ENCODE peak calls at places on chromosomes 4 and X, in eight cellular contexts. One of them, this sample, is unnamed.

GRCh38 chr4:3871181-3871852 is 105.1 kb downstream of the ADRA2C start:
- DNase-seq in upper lobe of right lung: peak
- DNase-seq in MCF 10A: no peak
- DNase-seq in fibroblast of lung: no peak
- DNase-seq in lower leg skin: no peak
- DNase-seq in activated CD8-positive, alpha-beta T cell treated with anti-CD3 and anti-CD28 coated beads for 36 hours: peak
- DNase-seq in tibial artery: no peak
- DNase-seq in AG04450: no peak
- DNase-seq in this sample: peak

GRCh38 chr4:107258359-107258758 is 222.2 kb upstream of the DKK2 start:
- DNase-seq in MCF 10A: peak
- DNase-seq in upper lobe of right lung: no peak
- DNase-seq in AG04450: peak
- DNase-seq in fibroblast of lung: peak
- DNase-seq in activated CD8-positive, alpha-beta T cell treated with anti-CD3 and anti-CD28 coated beads for 36 hours: no peak
- DNase-seq in lower leg skin: no peak
- DNase-seq in tibial artery: no peak
- DNase-seq in this sample: no peak

GRCh38 chr4:2087170-2087569 is 28.0 kb downstream of the NAT8L start:
- DNase-seq in MCF 10A: peak
- DNase-seq in activated CD8-positive, alpha-beta T cell treated with anti-CD3 and anti-CD28 coated beads for 36 hours: no peak
- DNase-seq in tibial artery: no peak
- DNase-seq in lower leg skin: no peak
- DNase-seq in upper lobe of right lung: no peak
- DNase-seq in fibroblast of lung: no peak
- DNase-seq in AG04450: no peak
- DNase-seq in this sample: no peak

GRCh38 chrX:31497086-31497485 is 425.2 kb upstream of the FTHL17 start:
- DNase-seq in tibial artery: no peak
- DNase-seq in AG04450: no peak
- DNase-seq in upper lobe of right lung: no peak
- DNase-seq in lower leg skin: no peak
- DNase-seq in fibroblast of lung: peak
- DNase-seq in activated CD8-positive, alpha-beta T cell treated with anti-CD3 and anti-CD28 coated beads for 36 hours: no peak
- DNase-seq in MCF 10A: peak
- DNase-seq in this sample: no peak

GRCh38 chr4:108480881-108481280 is 139.5 kb upstream of the RPL34 start:
- DNase-seq in upper lobe of right lung: no peak
- DNase-seq in AG04450: no peak
- DNase-seq in tibial artery: no peak
- DNase-seq in MCF 10A: no peak
- DNase-seq in lower leg skin: no peak
- DNase-seq in activated CD8-positive, alpha-beta T cell treated with anti-CD3 and anti-CD28 coated beads for 36 hours: no peak
- DNase-seq in fibroblast of lung: no peak
- DNase-seq in this sample: no peak

GRCh38 chrX:46573896-46574336 is 351 bp downstream of the CHST7 start:
- DNase-seq in upper lobe of right lung: peak
- DNase-seq in lower leg skin: peak
- DNase-seq in fibroblast of lung: peak
- DNase-seq in MCF 10A: peak
- DNase-seq in tibial artery: peak
- DNase-seq in activated CD8-positive, alpha-beta T cell treated with anti-CD3 and anti-CD28 coated beads for 36 hours: peak
- DNase-seq in AG04450: no peak
- DNase-seq in this sample: peak

GRCh38 chrX:46601283-46601682 is 27.7 kb downstream of the CHST7 start:
- DNase-seq in fibroblast of lung: peak
- DNase-seq in lower leg skin: no peak
- DNase-seq in upper lobe of right lung: no peak
- DNase-seq in activated CD8-positive, alpha-beta T cell treated with anti-CD3 and anti-CD28 coated beads for 36 hours: no peak
- DNase-seq in AG04450: no peak
- DNase-seq in MCF 10A: no peak
- DNase-seq in tibial artery: no peak
- DNase-seq in this sample: no peak

GRCh38 chrX:154040307-154040756 is 20.6 kb upstream of the IRAK1 start:
- DNase-seq in MCF 10A: peak
- DNase-seq in AG04450: peak
- DNase-seq in fibroblast of lung: peak
- DNase-seq in tibial artery: peak
- DNase-seq in lower leg skin: no peak
- DNase-seq in activated CD8-positive, alpha-beta T cell treated with anti-CD3 and anti-CD28 coated beads for 36 hours: no peak
- DNase-seq in upper lobe of right lung: no peak
- DNase-seq in this sample: no peak

GRCh38 chr4:181971411-181971810 is 271.8 kb upstream of the TENM3 start:
- DNase-seq in activated CD8-positive, alpha-beta T cell treated with anti-CD3 and anti-CD28 coated beads for 36 hours: no peak
- DNase-seq in upper lobe of right lung: no peak
- DNase-seq in MCF 10A: no peak
- DNase-seq in lower leg skin: no peak
- DNase-seq in fibroblast of lung: no peak
- DNase-seq in AG04450: no peak
- DNase-seq in tibial artery: no peak
- DNase-seq in this sample: no peak

GRCh38 chr4:6909970-6910339 is 329 bp downstream of the TBC1D14 start:
- DNase-seq in upper lobe of right lung: peak
- DNase-seq in AG04450: no peak
- DNase-seq in fibroblast of lung: no peak
- DNase-seq in lower leg skin: no peak
- DNase-seq in tibial artery: no peak
- DNase-seq in activated CD8-positive, alpha-beta T cell treated with anti-CD3 and anti-CD28 coated beads for 36 hours: peak
- DNase-seq in MCF 10A: no peak
- DNase-seq in this sample: peak

GRCh38 chr4:23291139-23291538 is 598.4 kb downstream of the GBA3 start:
- DNase-seq in MCF 10A: no peak
- DNase-seq in upper lobe of right lung: no peak
- DNase-seq in tibial artery: no peak
- DNase-seq in activated CD8-positive, alpha-beta T cell treated with anti-CD3 and anti-CD28 coated beads for 36 hours: no peak
- DNase-seq in lower leg skin: no peak
- DNase-seq in fibroblast of lung: no peak
- DNase-seq in AG04450: no peak
- DNase-seq in this sample: no peak

GRCh38 chrX:120456973-120457372 is 12.1 kb downstream of the LAMP2 start:
- DNase-seq in tibial artery: no peak
- DNase-seq in AG04450: no peak
- DNase-seq in activated CD8-positive, alpha-beta T cell treated with anti-CD3 and anti-CD28 coated beads for 36 hours: no peak
- DNase-seq in upper lobe of right lung: no peak
- DNase-seq in MCF 10A: peak
- DNase-seq in lower leg skin: no peak
- DNase-seq in fibroblast of lung: no peak
- DNase-seq in this sample: no peak

GRCh38 chr4:14596904-14597303 is 405.4 kb upstream of the CPEB2 start:
- DNase-seq in activated CD8-positive, alpha-beta T cell treated with anti-CD3 and anti-CD28 coated beads for 36 hours: no peak
- DNase-seq in MCF 10A: peak
- DNase-seq in tibial artery: no peak
- DNase-seq in AG04450: no peak
- DNase-seq in upper lobe of right lung: no peak
- DNase-seq in fibroblast of lung: no peak
- DNase-seq in lower leg skin: no peak
- DNase-seq in this sample: no peak

GRCh38 chrX:15529165-15529564 is 28.6 kb downstream of the BMX start:
- DNase-seq in MCF 10A: no peak
- DNase-seq in tibial artery: no peak
- DNase-seq in fibroblast of lung: no peak
- DNase-seq in activated CD8-positive, alpha-beta T cell treated with anti-CD3 and anti-CD28 coated beads for 36 hours: no peak
- DNase-seq in AG04450: no peak
- DNase-seq in lower leg skin: no peak
- DNase-seq in upper lobe of right lung: no peak
- DNase-seq in this sample: no peak

GRCh38 chrX:44012484-44013096 is 39.4 kb upstream of the NDP start:
- DNase-seq in MCF 10A: peak
- DNase-seq in AG04450: no peak
- DNase-seq in fibroblast of lung: peak
- DNase-seq in activated CD8-positive, alpha-beta T cell treated with anti-CD3 and anti-CD28 coated beads for 36 hours: peak
- DNase-seq in lower leg skin: peak
- DNase-seq in tibial artery: peak
- DNase-seq in upper lobe of right lung: peak
- DNase-seq in this sample: no peak

GRCh38 chrX:132539611-132540010 is 50.8 kb upstream of the MBNL3 start:
- DNase-seq in activated CD8-positive, alpha-beta T cell treated with anti-CD3 and anti-CD28 coated beads for 36 hours: no peak
- DNase-seq in MCF 10A: no peak
- DNase-seq in upper lobe of right lung: no peak
- DNase-seq in tibial artery: no peak
- DNase-seq in AG04450: no peak
- DNase-seq in fibroblast of lung: no peak
- DNase-seq in lower leg skin: no peak
- DNase-seq in this sample: no peak

GRCh38 chr4:176805155-176805554 is 12.4 kb upstream of the VEGFC start:
- DNase-seq in lower leg skin: no peak
- DNase-seq in AG04450: no peak
- DNase-seq in MCF 10A: peak
- DNase-seq in tibial artery: no peak
- DNase-seq in upper lobe of right lung: no peak
- DNase-seq in activated CD8-positive, alpha-beta T cell treated with anti-CD3 and anti-CD28 coated beads for 36 hours: no peak
- DNase-seq in fibroblast of lung: peak
- DNase-seq in this sample: no peak

GRCh38 chr4:165207431-165208321 is at the start of gene KLHL2:
- DNase-seq in AG04450: peak
- DNase-seq in upper lobe of right lung: peak
- DNase-seq in lower leg skin: peak
- DNase-seq in activated CD8-positive, alpha-beta T cell treated with anti-CD3 and anti-CD28 coated beads for 36 hours: peak
- DNase-seq in MCF 10A: peak
- DNase-seq in fibroblast of lung: peak
- DNase-seq in tibial artery: peak
- DNase-seq in this sample: peak

GRCh38 chrX:7941390-7942042 is 14.3 kb upstream of the PNPLA4 start:
- DNase-seq in tibial artery: no peak
- DNase-seq in upper lobe of right lung: no peak
- DNase-seq in activated CD8-positive, alpha-beta T cell treated with anti-CD3 and anti-CD28 coated beads for 36 hours: no peak
- DNase-seq in MCF 10A: peak
- DNase-seq in AG04450: no peak
- DNase-seq in lower leg skin: no peak
- DNase-seq in fibroblast of lung: peak
- DNase-seq in this sample: no peak

DNA sequence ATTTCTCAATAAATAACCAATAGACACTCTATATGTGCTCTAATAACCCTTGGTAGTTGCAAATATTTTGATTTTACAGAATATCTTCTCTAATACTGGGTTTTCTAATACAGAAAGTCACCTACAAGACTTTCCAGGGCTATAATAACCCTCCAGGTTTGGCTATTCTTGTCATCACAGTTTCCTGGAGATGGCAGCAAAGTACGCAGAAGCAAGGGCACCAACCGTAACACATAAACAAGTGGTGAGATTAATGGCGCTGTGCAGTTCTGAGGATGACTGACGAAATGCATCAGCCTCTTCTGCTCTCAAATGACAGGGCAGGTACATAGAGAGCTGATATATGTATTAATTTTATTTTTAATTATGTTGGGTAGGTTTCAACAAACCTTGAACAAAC is 122.4 kb downstream of the C4orf33 start:
- DNase-seq in activated CD8-positive, alpha-beta T cell treated with anti-CD3 and anti-CD28 coated beads for 36 hours: no peak
- DNase-seq in fibroblast of lung: peak
- DNase-seq in lower leg skin: no peak
- DNase-seq in tibial artery: no peak
- DNase-seq in upper lobe of right lung: no peak
- DNase-seq in AG04450: no peak
- DNase-seq in MCF 10A: no peak
- DNase-seq in this sample: no peak
- TF ChIP-seq CTCF in activated CD8-positive, alpha-beta T cell treated with anti-CD3 and anti-CD28 coated beads for 36 hours: no peak
- TF ChIP-seq CTCF in fibroblast of lung: peak
- TF ChIP-seq CTCF in lower leg skin: no peak
- TF ChIP-seq CTCF in tibial artery: peak
- TF ChIP-seq CTCF in upper lobe of right lung: no peak
- TF ChIP-seq CTCF in AG04450: no peak
- TF ChIP-seq CTCF in MCF 10A: no peak
- TF ChIP-seq CTCF in this sample: no peak

DNA sequence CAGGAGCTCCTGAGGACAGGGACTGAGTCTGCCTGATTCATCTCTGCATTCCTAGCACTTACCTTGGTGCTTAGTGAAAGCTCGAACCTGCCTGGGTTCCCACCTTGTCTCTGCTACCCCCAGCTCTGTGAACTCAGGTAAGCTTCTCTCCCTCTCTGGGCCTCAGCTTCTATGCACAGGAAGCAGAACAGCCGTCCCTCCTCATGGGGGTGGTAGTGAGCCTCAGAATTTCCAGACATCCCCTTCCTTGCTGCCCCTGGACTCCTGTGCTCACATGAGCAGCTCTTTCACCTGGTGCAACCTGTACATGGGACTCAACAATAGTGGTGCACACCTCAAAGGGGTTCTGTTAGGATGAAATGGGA is 50.8 kb downstream of the HTRA3 start:
- DNase-seq in activated CD8-positive, alpha-beta T cell treated with anti-CD3 and anti-CD28 coated beads for 36 hours: peak
- DNase-seq in AG04450: no peak
- DNase-seq in lower leg skin: no peak
- DNase-seq in upper lobe of right lung: peak
- DNase-seq in fibroblast of lung: no peak
- DNase-seq in MCF 10A: peak
- DNase-seq in tibial artery: no peak
- DNase-seq in this sample: no peak
- TF ChIP-seq CTCF in activated CD8-positive, alpha-beta T cell treated with anti-CD3 and anti-CD28 coated beads for 36 hours: no peak
- TF ChIP-seq CTCF in AG04450: no peak
- TF ChIP-seq CTCF in lower leg skin: no peak
- TF ChIP-seq CTCF in upper lobe of right lung: no peak
- TF ChIP-seq CTCF in fibroblast of lung: peak
- TF ChIP-seq CTCF in MCF 10A: no peak
- TF ChIP-seq CTCF in tibial artery: no peak
- TF ChIP-seq CTCF in this sample: no peak

DNA sequence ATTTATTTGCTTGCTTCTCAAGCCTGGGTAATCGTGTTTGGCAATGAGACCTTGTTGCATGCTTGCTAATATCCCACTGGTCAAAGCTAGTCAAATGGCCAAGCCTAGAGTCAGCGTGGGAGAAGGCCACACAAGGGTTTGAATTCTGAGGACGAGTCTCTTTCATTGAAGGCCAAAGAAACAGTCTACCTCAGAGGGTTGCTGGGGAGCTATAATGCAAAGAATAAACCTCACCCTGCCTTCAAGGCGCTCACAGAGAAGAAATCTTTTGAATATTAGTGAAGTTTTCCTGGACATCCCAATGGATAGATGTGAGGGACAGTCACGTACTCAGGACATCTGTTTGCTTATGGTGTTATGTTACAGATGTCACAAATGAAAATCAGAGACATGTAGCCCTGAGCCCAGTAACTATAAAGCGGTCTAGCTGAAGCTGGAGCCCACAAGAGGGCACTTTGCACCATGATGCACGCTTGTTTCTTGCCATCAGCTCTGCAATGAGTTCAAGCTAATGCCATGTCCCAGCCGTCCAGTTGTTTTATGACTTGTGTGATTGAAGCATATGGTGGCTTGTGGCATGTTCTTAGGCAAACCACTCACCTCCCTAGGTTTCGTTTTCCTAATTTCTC is 1.1 kb upstream of the TLR3 start:
- DNase-seq in tibial artery: peak
- DNase-seq in fibroblast of lung: peak
- DNase-seq in MCF 10A: peak
- DNase-seq in upper lobe of right lung: peak
- DNase-seq in activated CD8-positive, alpha-beta T cell treated with anti-CD3 and anti-CD28 coated beads for 36 hours: peak
- DNase-seq in AG04450: no peak
- DNase-seq in lower leg skin: peak
- DNase-seq in this sample: no peak
- TF ChIP-seq CTCF in tibial artery: peak
- TF ChIP-seq CTCF in fibroblast of lung: peak
- TF ChIP-seq CTCF in MCF 10A: no peak
- TF ChIP-seq CTCF in upper lobe of right lung: peak
- TF ChIP-seq CTCF in activated CD8-positive, alpha-beta T cell treated with anti-CD3 and anti-CD28 coated beads for 36 hours: peak
- TF ChIP-seq CTCF in AG04450: peak
- TF ChIP-seq CTCF in lower leg skin: no peak
- TF ChIP-seq CTCF in this sample: peak

DNA sequence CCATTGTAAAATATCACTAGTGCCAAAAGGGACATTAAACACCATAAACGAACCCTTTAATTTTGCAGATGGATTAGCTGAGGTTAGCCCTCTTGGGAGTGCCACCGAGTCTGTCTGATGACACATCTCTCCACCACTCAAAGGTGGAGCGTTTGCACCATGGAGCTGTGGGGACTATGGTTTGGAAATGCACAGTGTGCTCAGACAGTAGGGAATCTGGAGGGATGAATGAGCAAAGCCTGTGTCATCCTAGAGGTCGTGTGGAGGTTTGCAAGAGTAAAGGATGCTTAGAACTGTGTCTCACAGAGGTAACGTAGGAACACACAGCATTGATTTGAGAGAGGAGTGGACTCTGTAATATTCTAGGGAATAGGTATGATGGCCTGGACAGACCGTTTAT is 93.7 kb downstream of the CLNK start:
- DNase-seq in activated CD8-positive, alpha-beta T cell treated with anti-CD3 and anti-CD28 coated beads for 36 hours: no peak
- DNase-seq in MCF 10A: no peak
- DNase-seq in fibroblast of lung: peak
- DNase-seq in upper lobe of right lung: no peak
- DNase-seq in AG04450: no peak
- DNase-seq in lower leg skin: no peak
- DNase-seq in tibial artery: no peak
- DNase-seq in this sample: no peak
- TF ChIP-seq CTCF in activated CD8-positive, alpha-beta T cell treated with anti-CD3 and anti-CD28 coated beads for 36 hours: no peak
- TF ChIP-seq CTCF in MCF 10A: no peak
- TF ChIP-seq CTCF in fibroblast of lung: no peak
- TF ChIP-seq CTCF in upper lobe of right lung: no peak
- TF ChIP-seq CTCF in AG04450: no peak
- TF ChIP-seq CTCF in lower leg skin: no peak
- TF ChIP-seq CTCF in tibial artery: no peak
- TF ChIP-seq CTCF in this sample: no peak

This sample was measured in neural crest cell.